ENCODE peak calls at places on chromosomes 16 and 17, in eight cellular contexts. S, A, G, Q, Z, N, J and L are unnamed samples.

GRCh38 chr17:16377804-16378400 is 3.0 kb upstream of the UBB start:
- DNase-seq in S (no peak), A (no peak), G (peak; percentile 63), Q (no peak), Z (no peak), N (peak; percentile 58), J (no peak), L (no peak)

GRCh38 chr16:75248142-75248535 is 3.3 kb downstream of the BCAR1 start:
- DNase-seq in S (no peak), A (peak; percentile 42), G (no peak), Q (no peak), Z (no peak), N (no peak), J (no peak), L (no peak)

GRCh38 chr16:11698271-11698689 is 30.0 kb downstream of the SNN start:
- DNase-seq in S (peak; percentile 37), A (no peak), G (peak; percentile 28), Q (no peak), Z (no peak), N (no peak), J (peak; percentile 68), L (no peak)

GRCh38 chr17:50481648-50482047 is 3.0 kb downstream of the RSAD1 start:
- DNase-seq in S (no peak), A (no peak), G (no peak), Q (no peak), Z (no peak), N (no peak), J (no peak), L (no peak)

GRCh38 chr16:67110136-67110847 is 551 bp downstream of the PHAF1 start:
- DNase-seq in S (peak; percentile 22), A (no peak), G (no peak), Q (no peak), Z (no peak), N (no peak), J (peak; percentile 39), L (no peak)

GRCh38 chr17:39244016-39244599 is 18.4 kb upstream of the STAC2 start:
- DNase-seq in S (peak; percentile 87), A (no peak), G (no peak), Q (no peak), Z (no peak), N (no peak), J (no peak), L (peak; percentile 56)

GRCh38 chr16:24838554-24839266 is 7.1 kb upstream of the SLC5A11 start:
- DNase-seq in S (no peak), A (no peak), G (peak; percentile 73), Q (no peak), Z (no peak), N (peak; percentile 24), J (peak; percentile 28), L (no peak)

GRCh38 chr17:80146121-80147034 is 550 bp downstream of the EIF4A3 start:
- DNase-seq in S (peak; percentile 71), A (no peak), G (peak; percentile 18), Q (no peak), Z (no peak), N (no peak), J (no peak), L (no peak)

GRCh38 chr17:7916799-7917198 is 710 bp upstream of the RNF227 start:
- DNase-seq in S (no peak), A (no peak), G (peak; percentile 84), Q (peak; percentile 48), Z (no peak), N (no peak), J (no peak), L (no peak)

GRCh38 chr16:56921571-56921970 is 10.4 kb upstream of the HERPUD1 start:
- DNase-seq in S (no peak), A (no peak), G (no peak), Q (no peak), Z (no peak), N (peak; percentile 59), J (no peak), L (no peak)

GRCh38 chr16:12060751-12061150 is 84.2 kb downstream of the SNX29 start:
- DNase-seq in S (no peak), A (no peak), G (no peak), Q (no peak), Z (no peak), N (no peak), J (no peak), L (no peak)

GRCh38 chr17:6019959-6020358 is 50.2 kb upstream of the WSCD1 start:
- DNase-seq in S (no peak), A (no peak), G (no peak), Q (no peak), Z (no peak), N (no peak), J (no peak), L (no peak)

GRCh38 chr16:88387941-88388627 is 5.3 kb downstream of the ZNF469 start:
- DNase-seq in S (no peak), A (peak; percentile 36), G (peak; percentile 66), Q (peak; percentile 91), Z (no peak), N (peak; percentile 85), J (no peak), L (no peak)

GRCh38 chr17:30717290-30718098 is 107.0 kb downstream of the CRLF3 start:
- DNase-seq in S (no peak), A (no peak), G (no peak), Q (no peak), Z (no peak), N (no peak), J (peak; percentile 5), L (no peak)

DNA sequence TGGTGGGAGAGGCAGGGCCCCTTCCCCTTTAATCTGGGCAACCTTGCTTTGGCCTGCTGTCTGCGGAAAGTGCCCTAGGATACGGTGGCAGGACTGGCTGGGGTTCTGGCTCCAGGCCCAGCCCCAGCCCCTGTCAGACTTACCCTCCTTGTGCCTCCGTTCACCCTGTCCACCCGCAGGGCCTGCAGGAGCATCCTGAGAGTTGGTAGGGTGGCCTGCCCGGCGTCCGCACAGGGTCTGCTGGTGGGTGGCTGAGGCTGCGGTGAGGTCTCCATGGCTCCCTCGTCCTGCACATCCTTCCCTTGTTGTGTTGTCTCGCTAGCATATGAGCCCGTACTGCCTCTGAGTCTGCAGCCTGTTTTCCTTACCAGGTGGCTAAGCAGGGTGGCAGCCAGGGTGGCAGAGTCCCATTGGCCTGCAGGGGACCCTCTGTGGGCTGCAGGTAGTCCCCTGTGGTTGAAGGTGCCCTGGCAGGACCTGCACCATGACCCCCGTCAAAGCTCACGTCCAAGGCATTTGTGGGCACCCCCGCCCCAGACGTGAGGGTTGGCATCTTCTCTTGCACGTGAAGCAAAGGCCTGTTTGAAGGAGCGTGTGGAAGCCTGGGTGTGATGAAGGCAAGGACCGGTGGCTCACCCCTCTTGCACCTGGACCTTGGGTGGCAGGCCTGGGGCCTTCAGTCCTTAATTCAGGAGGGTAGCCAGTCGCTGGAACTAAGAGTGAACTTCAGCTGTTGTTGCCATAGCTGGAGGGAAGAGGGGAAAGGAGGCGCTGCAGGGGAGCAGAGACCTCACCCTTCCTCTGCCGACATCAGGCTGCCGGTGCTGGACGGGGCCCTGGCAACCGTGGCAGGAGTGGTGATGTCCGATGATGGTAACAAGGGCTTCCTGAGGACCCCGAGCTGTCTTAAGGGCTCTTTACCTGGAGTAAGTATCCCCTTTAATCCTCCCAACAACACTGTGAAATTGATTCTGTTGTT is 293.7 kb downstream of the SEC14L1 start:
- DNase-seq in S (no peak), A (no peak), G (no peak), Q (no peak), Z (no peak), N (no peak), J (no peak), L (peak; percentile 47)
- H3K4me1 ChIP-seq in S (peaks cover 100% of the 10 kb centered on the region), A (peaks cover 92% of the 10 kb centered on the region), G (peaks cover 63% of the 10 kb centered on the region), Q (peaks cover 49% of the 10 kb centered on the region), Z (peaks cover 82% of the 10 kb centered on the region), N (peaks cover 35% of the 10 kb centered on the region), J (peaks cover 94% of the 10 kb centered on the region), L (peaks cover 78% of the 10 kb centered on the region)

GRCh38 chr17:28367641-28368305 is 2.3 kb downstream of the VTN start:
- DNase-seq in S (no peak), A (no peak), G (no peak), Q (no peak), Z (no peak), N (no peak), J (no peak), L (no peak)

GRCh38 chr17:28368306-28368831 is 1.7 kb downstream of the VTN start:
- DNase-seq in S (no peak), A (no peak), G (no peak), Q (no peak), Z (no peak), N (no peak), J (no peak), L (no peak)

GRCh38 chr17:28365487-28365886 is 488 bp upstream of the SEBOX start:
- DNase-seq in S (no peak), A (no peak), G (no peak), Q (no peak), Z (no peak), N (no peak), J (no peak), L (no peak)

GRCh38 chr17:28364665-28365363 is at the start of gene SEBOX:
- DNase-seq in S (no peak), A (no peak), G (no peak), Q (no peak), Z (no peak), N (no peak), J (no peak), L (no peak)

GRCh38 chr17:28366605-28367004 is 1.6 kb upstream of the SEBOX start:
- DNase-seq in S (peak; percentile 25), A (no peak), G (no peak), Q (no peak), Z (no peak), N (no peak), J (no peak), L (no peak)
- TF ChIP-seq CTCF in S (peak; percentile 53), A (no peak), G (no peak), Q (no peak), Z (no peak), N (no peak), J (no peak), L (no peak)

GRCh38 chr17:62719586-62719985 is 88.5 kb downstream of the MARCHF10 start:
- DNase-seq in S (no peak), A (no peak), G (no peak), Q (no peak), Z (no peak), N (no peak), J (no peak), L (no peak)
- H3K4me1 ChIP-seq in S (no peaks in the 10 kb centered on the region), A (peaks cover 4% of the 10 kb centered on the region), G (peaks cover 2% of the 10 kb centered on the region), Q (no peaks in the 10 kb centered on the region), Z (peaks cover 2% of the 10 kb centered on the region), N (peaks cover 5% of the 10 kb centered on the region), J (peaks cover 5% of the 10 kb centered on the region), L (peaks cover 21% of the 10 kb centered on the region)

GRCh38 chr17:27529230-27529796 is 73.1 kb downstream of the KSR1 start:
- DNase-seq in S (peak; percentile 25), A (no peak), G (peak; percentile 56), Q (no peak), Z (no peak), N (peak; percentile 71), J (no peak), L (no peak)
- TF ChIP-seq CTCF in S (peak; percentile 25), A (no peak), G (no peak), Q (no peak), Z (no peak), N (no peak), J (no peak), L (no peak)